ENCODE peak calls at places on chromosome 1, in seven cellular contexts. N, J, S, Z, C, P and H are unnamed samples.

GRCh38 chr1:39154553-39155361 is 49.7 kb upstream of the MACF1 start:
- DNase-seq in N (no peak), J (no peak), S (peak), Z (peak), C (no peak), P (no peak), H (no peak)

GRCh38 chr1:22826630-22827580 is 116.3 kb downstream of the EPHB2 start:
- DNase-seq in N (no peak), J (no peak), S (no peak), Z (no peak), C (no peak), P (no peak), H (no peak)

GRCh38 chr1:18481921-18482701 is 1.4 kb downstream of the KLHDC7A start:
- DNase-seq in N (no peak), J (no peak), S (no peak), Z (no peak), C (no peak), P (no peak), H (no peak)

GRCh38 chr1:209653915-209654351 is 1.7 kb upstream of the LAMB3 start:
- DNase-seq in N (no peak), J (no peak), S (no peak), Z (no peak), C (no peak), P (peak), H (no peak)

GRCh38 chr1:19393051-19393450 is 80.9 kb downstream of the SLC66A1 start:
- DNase-seq in N (no peak), J (no peak), S (no peak), Z (no peak), C (no peak), P (no peak), H (no peak)

GRCh38 chr1:11568687-11569086 is 85.5 kb downstream of the FBXO2 start:
- DNase-seq in N (no peak), J (no peak), S (no peak), Z (no peak), C (no peak), P (no peak), H (no peak)

GRCh38 chr1:173100476-173101107 is 49.9 kb upstream of the TNFSF18 start:
- DNase-seq in N (no peak), J (no peak), S (no peak), Z (no peak), C (no peak), P (no peak), H (no peak)

GRCh38 chr1:214044438-214045214 is 56.9 kb downstream of the PROX1 start:
- DNase-seq in N (no peak), J (no peak), S (no peak), Z (no peak), C (no peak), P (no peak), H (no peak)

GRCh38 chr1:25700124-25700523 is 83.5 kb downstream of the MAN1C1 start:
- DNase-seq in N (no peak), J (no peak), S (peak), Z (peak), C (no peak), P (no peak), H (no peak)

GRCh38 chr1:24896176-24896575 is 33.9 kb downstream of the RUNX3 start:
- DNase-seq in N (no peak), J (no peak), S (no peak), Z (no peak), C (no peak), P (no peak), H (no peak)

GRCh38 chr1:56625823-56626222 is 19.3 kb upstream of the PRKAA2 start:
- DNase-seq in N (no peak), J (no peak), S (no peak), Z (no peak), C (no peak), P (no peak), H (no peak)

GRCh38 chr1:188822248-188822647 is 1655.4 kb downstream of the BRINP3 start:
- DNase-seq in N (no peak), J (no peak), S (no peak), Z (no peak), C (peak), P (no peak), H (no peak)

GRCh38 chr1:10152709-10153284 is 57.6 kb upstream of the KIF1B start:
- DNase-seq in N (peak), J (peak), S (peak), Z (peak), C (peak), P (no peak), H (peak)

GRCh38 chr1:25821112-25821476 is 1.3 kb downstream of the MTFR1L start:
- DNase-seq in N (no peak), J (no peak), S (no peak), Z (no peak), C (no peak), P (no peak), H (no peak)

GRCh38 chr1:2526824-2527552 is 592 bp upstream of the PANK4 start:
- DNase-seq in N (peak), J (peak), S (peak), Z (peak), C (peak), P (peak), H (peak)

GRCh38 chr1:6635161-6635909 is 10.7 kb downstream of the THAP3 start:
- DNase-seq in N (no peak), J (no peak), S (no peak), Z (no peak), C (no peak), P (no peak), H (no peak)

GRCh38 chr1:24392604-24392946 is 21.0 kb downstream of the STPG1 start:
- DNase-seq in N (no peak), J (no peak), S (no peak), Z (no peak), C (no peak), P (no peak), H (no peak)

GRCh38 chr1:26832249-26832960 is 5.9 kb downstream of the ZDHHC18 start:
- DNase-seq in N (no peak), J (no peak), S (no peak), Z (no peak), C (no peak), P (no peak), H (no peak)

GRCh38 chr1:156160744-156161181 is 7.4 kb downstream of the SEMA4A start:
- DNase-seq in N (peak), J (peak), S (peak), Z (peak), C (peak), P (peak), H (no peak)

GRCh38 chr1:1054099-1054700 is 19.9 kb downstream of the RNF223 start:
- DNase-seq in N (no peak), J (no peak), S (no peak), Z (no peak), C (no peak), P (no peak), H (no peak)